ENCODE peak calls at places on chromosome 10, in five cellular contexts. One of them, this sample, is unnamed. For H3K36me3, the result is how much of the 10 kb centered on the place peaks cover.

GRCh38 chr10:70331486-70332268 is 47.9 kb upstream of the NPFFR1 start:
- DNase-seq in fibroblast of lung: peak
- DNase-seq in upper lobe of left lung: no peak
- DNase-seq in IMR-90: peak
- DNase-seq in adrenal gland: peak
- DNase-seq in this sample: no peak

GRCh38 chr10:29127037-29127436 is 161.8 kb upstream of the LYZL1 start:
- DNase-seq in IMR-90: no peak
- DNase-seq in upper lobe of left lung: no peak
- DNase-seq in fibroblast of lung: no peak
- DNase-seq in adrenal gland: no peak
- DNase-seq in this sample: no peak

GRCh38 chr10:130863044-130863443 is 448.5 kb downstream of the TCERG1L start:
- DNase-seq in IMR-90: no peak
- DNase-seq in fibroblast of lung: no peak
- DNase-seq in upper lobe of left lung: peak
- DNase-seq in adrenal gland: no peak
- DNase-seq in this sample: no peak

GRCh38 chr10:129171816-129172215 is 295.2 kb upstream of the MGMT start:
- DNase-seq in fibroblast of lung: no peak
- DNase-seq in IMR-90: no peak
- DNase-seq in adrenal gland: no peak
- DNase-seq in upper lobe of left lung: no peak
- DNase-seq in this sample: no peak

GRCh38 chr10:64648915-64649314 is 1127.7 kb downstream of the REEP3 start:
- DNase-seq in IMR-90: no peak
- DNase-seq in upper lobe of left lung: no peak
- DNase-seq in fibroblast of lung: no peak
- DNase-seq in adrenal gland: no peak
- DNase-seq in this sample: no peak

GRCh38 chr10:33722067-33722466 is 387.6 kb upstream of the NRP1 start:
- DNase-seq in IMR-90: peak
- DNase-seq in upper lobe of left lung: no peak
- DNase-seq in fibroblast of lung: peak
- DNase-seq in adrenal gland: no peak
- DNase-seq in this sample: no peak

GRCh38 chr10:63887026-63887589 is 365.9 kb downstream of the REEP3 start:
- DNase-seq in IMR-90: no peak
- DNase-seq in fibroblast of lung: no peak
- DNase-seq in upper lobe of left lung: peak
- DNase-seq in adrenal gland: peak
- DNase-seq in this sample: no peak

GRCh38 chr10:123274513-123275182 is 120.4 kb downstream of the BUB3 start:
- DNase-seq in IMR-90: no peak
- DNase-seq in adrenal gland: no peak
- DNase-seq in upper lobe of left lung: peak
- DNase-seq in fibroblast of lung: no peak
- DNase-seq in this sample: no peak

GRCh38 chr10:100186253-100186780 is 488 bp upstream of the ERLIN1 start:
- DNase-seq in upper lobe of left lung: no peak
- DNase-seq in IMR-90: peak
- DNase-seq in adrenal gland: peak
- DNase-seq in fibroblast of lung: peak
- DNase-seq in this sample: no peak

GRCh38 chr10:2887391-2888070 is 179.8 kb upstream of the PFKP start:
- DNase-seq in adrenal gland: no peak
- DNase-seq in IMR-90: no peak
- DNase-seq in upper lobe of left lung: no peak
- DNase-seq in fibroblast of lung: no peak
- DNase-seq in this sample: no peak

GRCh38 chr10:112932658-112933057 is 17.4 kb upstream of the TCF7L2 start:
- DNase-seq in fibroblast of lung: no peak
- DNase-seq in adrenal gland: no peak
- DNase-seq in upper lobe of left lung: no peak
- DNase-seq in IMR-90: no peak
- DNase-seq in this sample: no peak

GRCh38 chr10:62492012-62492869 is 118.1 kb downstream of the ZNF365 start:
- DNase-seq in fibroblast of lung: peak
- DNase-seq in adrenal gland: no peak
- DNase-seq in IMR-90: peak
- DNase-seq in upper lobe of left lung: no peak
- DNase-seq in this sample: no peak

GRCh38 chr10:78255796-78256638 is 222.4 kb downstream of the RPS24 start:
- DNase-seq in upper lobe of left lung: no peak
- DNase-seq in adrenal gland: peak
- DNase-seq in IMR-90: peak
- DNase-seq in fibroblast of lung: peak
- DNase-seq in this sample: peak

GRCh38 chr10:58511765-58512469 is 755 bp upstream of the BICC1 start:
- DNase-seq in fibroblast of lung: no peak
- DNase-seq in upper lobe of left lung: peak
- DNase-seq in adrenal gland: peak
- DNase-seq in IMR-90: peak
- DNase-seq in this sample: peak

GRCh38 chr10:51010977-51011376 is 63.3 kb upstream of the PRKG1 start:
- DNase-seq in upper lobe of left lung: no peak
- DNase-seq in adrenal gland: no peak
- DNase-seq in fibroblast of lung: peak
- DNase-seq in IMR-90: peak
- DNase-seq in this sample: no peak

GRCh38 chr10:49109669-49110335 is 5.5 kb downstream of the VSTM4 start:
- DNase-seq in IMR-90: peak
- DNase-seq in upper lobe of left lung: peak
- DNase-seq in fibroblast of lung: peak
- DNase-seq in adrenal gland: no peak
- DNase-seq in this sample: peak

GRCh38 chr10:86632951-86633350 is 21.4 kb upstream of the OPN4 start:
- DNase-seq in IMR-90: no peak
- DNase-seq in adrenal gland: no peak
- DNase-seq in fibroblast of lung: no peak
- DNase-seq in upper lobe of left lung: no peak
- DNase-seq in this sample: no peak

GRCh38 chr10:102284531-102284930 is 39.2 kb downstream of the GBF1 start:
- DNase-seq in fibroblast of lung: no peak
- DNase-seq in upper lobe of left lung: no peak
- DNase-seq in adrenal gland: no peak
- DNase-seq in IMR-90: no peak
- DNase-seq in this sample: no peak

GRCh38 chr10:86648706-86649426 is 5.5 kb upstream of the OPN4 start:
- DNase-seq in upper lobe of left lung: peak
- DNase-seq in IMR-90: peak
- DNase-seq in fibroblast of lung: peak
- DNase-seq in adrenal gland: peak
- DNase-seq in this sample: peak

GRCh38 chr10:77377034-77377433 is 260.6 kb downstream of the KCNMA1 start:
- DNase-seq in adrenal gland: no peak
- DNase-seq in IMR-90: peak
- DNase-seq in upper lobe of left lung: no peak
- DNase-seq in fibroblast of lung: no peak
- DNase-seq in this sample: no peak

DNA sequence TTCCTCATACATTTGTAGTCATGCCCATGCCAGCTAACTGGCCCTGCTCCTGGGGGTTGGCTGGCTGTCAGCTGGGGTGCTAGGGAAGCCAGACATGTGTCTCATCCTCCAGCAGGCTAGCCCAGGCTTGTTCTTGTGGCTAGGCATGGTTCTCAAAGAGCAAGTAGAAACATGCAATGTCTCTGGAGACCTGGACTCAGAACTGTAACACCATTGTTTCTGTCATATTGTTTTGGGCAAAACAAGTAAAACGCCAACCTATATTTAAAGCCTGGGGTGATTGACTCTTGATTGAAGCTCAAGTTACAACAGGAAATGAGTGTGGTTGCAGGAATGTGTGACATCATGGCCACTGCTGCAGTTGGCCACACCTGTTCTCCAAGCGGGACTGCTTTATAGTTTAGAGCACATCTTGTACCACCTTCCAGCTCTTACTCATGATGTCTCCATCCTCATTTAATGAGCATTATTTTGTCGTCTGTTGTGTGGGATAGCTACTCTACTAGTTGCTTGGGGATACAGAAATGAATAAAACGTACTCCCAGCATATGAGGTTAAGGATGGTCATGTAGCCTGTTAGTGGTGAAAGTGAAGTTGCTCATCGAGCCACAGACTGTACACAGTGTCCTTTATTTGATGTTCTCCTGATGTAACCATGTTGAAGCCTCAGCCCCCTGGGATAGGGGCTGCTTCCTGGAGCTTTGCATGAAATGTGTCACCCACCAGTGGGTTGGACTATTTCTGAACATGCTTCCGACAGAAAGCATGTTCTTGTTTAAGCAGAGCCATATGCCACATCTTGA is 168.4 kb downstream of the SORCS3 start:
- DNase-seq in fibroblast of lung: no peak
- DNase-seq in upper lobe of left lung: no peak
- DNase-seq in adrenal gland: no peak
- DNase-seq in IMR-90: no peak
- DNase-seq in this sample: no peak
- H3K36me3 ChIP-seq in fibroblast of lung: under half
- H3K36me3 ChIP-seq in upper lobe of left lung: under half
- H3K36me3 ChIP-seq in adrenal gland: under half
- H3K36me3 ChIP-seq in IMR-90: under half
- H3K36me3 ChIP-seq in this sample: under half

GRCh38 chr10:97426776-97427570 is 982 bp downstream of the PGAM1 start:
- DNase-seq in upper lobe of left lung: no peak
- DNase-seq in IMR-90: no peak
- DNase-seq in fibroblast of lung: no peak
- DNase-seq in adrenal gland: no peak
- DNase-seq in this sample: no peak
- H3K36me3 ChIP-seq in upper lobe of left lung: under half
- H3K36me3 ChIP-seq in IMR-90: under half
- H3K36me3 ChIP-seq in fibroblast of lung: under half
- H3K36me3 ChIP-seq in adrenal gland: under half
- H3K36me3 ChIP-seq in this sample: under half

GRCh38 chr10:121919666-121920065 is 8.2 kb downstream of the ATE1 start:
- DNase-seq in fibroblast of lung: no peak
- DNase-seq in adrenal gland: no peak
- DNase-seq in IMR-90: no peak
- DNase-seq in upper lobe of left lung: no peak
- DNase-seq in this sample: no peak
- H3K36me3 ChIP-seq in fibroblast of lung: under half
- H3K36me3 ChIP-seq in adrenal gland: under half
- H3K36me3 ChIP-seq in IMR-90: under half
- H3K36me3 ChIP-seq in upper lobe of left lung: under half
- H3K36me3 ChIP-seq in this sample: under half

GRCh38 chr10:23253780-23254179 is 61.7 kb downstream of the PTF1A start:
- DNase-seq in fibroblast of lung: no peak
- DNase-seq in adrenal gland: no peak
- DNase-seq in upper lobe of left lung: no peak
- DNase-seq in IMR-90: no peak
- DNase-seq in this sample: no peak
- H3K36me3 ChIP-seq in fibroblast of lung: under half
- H3K36me3 ChIP-seq in adrenal gland: under half
- H3K36me3 ChIP-seq in upper lobe of left lung: under half
- H3K36me3 ChIP-seq in IMR-90: under half
- H3K36me3 ChIP-seq in this sample: under half

This sample was measured in uterus.